ENCODE peak calls at places on chromosomes 13 and 19, in eight cellular contexts. Q is activated CD4-positive, alpha-beta memory T cell treated with anti-CD3 and anti-CD28 coated beads for 36 hours; K is activated T-helper 1 cell treated with anti-CD3 and anti-CD28 coated beads, Interleukin-12 subunit alpha, Interleukin-12 subunit beta, Interleukin-2, Interleukin-4 antibody, amounts not matched to agents 30 ng/mL and 10 ng/mL and 1 ng/mL, durations not matched to agents 14 hours and 24 hours and 36 hours; A is cardiac septum; Z is tibial nerve; M is CD4-positive, alpha-beta T cell; W is suprapubic skin; S is activated CD4-positive, alpha-beta T cell treated with anti-CD3 and anti-CD28 coated beads, Interleukin-2, amount 50 U/mL, for 1 hour. O is an unnamed sample.

GRCh38 chr19:45528744-45529453 is 21.6 kb downstream of the VASP start:
- DNase-seq in Q (no peak), K (no peak), M (no peak), W (no peak), S (no peak), Z (no peak), A (no peak), O (no peak)

GRCh38 chr13:26390203-26390602 is 136.3 kb downstream of the CDK8 start:
- DNase-seq in S (no peak), M (no peak), W (no peak), K (no peak), Z (no peak), Q (no peak), A (no peak), O (no peak)

GRCh38 chr13:77417897-77418296 is 91.0 kb upstream of the MYCBP2 start:
- DNase-seq in S (no peak), A (no peak), M (no peak), Z (no peak), W (no peak), Q (no peak), K (no peak), O (no peak)

GRCh38 chr19:45391346-45391745 is 13.5 kb downstream of the PPP1R13L start:
- DNase-seq in W (no peak), Z (no peak), S (no peak), A (no peak), Q (no peak), M (no peak), K (no peak), O (no peak)

GRCh38 chr13:44142540-44142867 is 231.1 kb upstream of the SERP2 start:
- DNase-seq in S (no peak), K (no peak), Z (peak; percentile 17), W (no peak), Q (no peak), M (no peak), A (no peak), O (no peak)

GRCh38 chr19:42497492-42498226 is 30.6 kb downstream of the CEACAM1 start:
- DNase-seq in W (no peak), A (no peak), M (no peak), S (no peak), Q (no peak), Z (no peak), K (no peak), O (no peak)

GRCh38 chr13:27607125-27607524 is 13.2 kb downstream of the LNX2 start:
- DNase-seq in K (no peak), A (no peak), S (no peak), Q (no peak), M (no peak), Z (no peak), W (no peak), O (no peak)

GRCh38 chr13:40814803-40815202 is 25.4 kb downstream of the SLC25A15 start:
- DNase-seq in Q (no peak), S (no peak), Z (no peak), A (no peak), K (no peak), M (no peak), W (no peak), O (no peak)

GRCh38 chr13:112582305-112582704 is 5.6 kb downstream of the TUBGCP3 start:
- DNase-seq in A (no peak), M (no peak), S (no peak), K (no peak), Z (no peak), W (no peak), Q (no peak), O (no peak)